ENCODE peak calls at places on chromosome 6, in nine cellular contexts. One of them, this sample, is unnamed.

GRCh38 chr6:94862116-94862515 is 715.2 kb upstream of the MANEA start:
- DNase-seq in T-helper 2 cell treated with Interferon-gamma antibody and Interleukin-4, amounts not matched to agents 5 μg/mL and 100 μg/mL, for 36 hours: no peak
- DNase-seq in effector CD8-positive, alpha-beta T cell: no peak
- DNase-seq in progenitor cell of endocrine pancreas: no peak
- DNase-seq in GDM1: no peak
- DNase-seq in neuronal stem cell: no peak
- DNase-seq in ELR: no peak
- DNase-seq in iPS-NIHi11: no peak
- DNase-seq in HS-5: no peak
- DNase-seq in this sample: peak

GRCh38 chr6:9168669-9169068 is 733.3 kb upstream of the SLC35B3 start:
- DNase-seq in progenitor cell of endocrine pancreas: no peak
- DNase-seq in T-helper 2 cell treated with Interferon-gamma antibody and Interleukin-4, amounts not matched to agents 5 μg/mL and 100 μg/mL, for 36 hours: no peak
- DNase-seq in GDM1: no peak
- DNase-seq in iPS-NIHi11: no peak
- DNase-seq in effector CD8-positive, alpha-beta T cell: no peak
- DNase-seq in ELR: peak
- DNase-seq in neuronal stem cell: no peak
- DNase-seq in HS-5: no peak
- DNase-seq in this sample: peak

GRCh38 chr6:3631862-3632261 is 119.7 kb downstream of the PXDC1 start:
- DNase-seq in neuronal stem cell: no peak
- DNase-seq in progenitor cell of endocrine pancreas: no peak
- DNase-seq in T-helper 2 cell treated with Interferon-gamma antibody and Interleukin-4, amounts not matched to agents 5 μg/mL and 100 μg/mL, for 36 hours: no peak
- DNase-seq in ELR: no peak
- DNase-seq in GDM1: no peak
- DNase-seq in iPS-NIHi11: no peak
- DNase-seq in HS-5: no peak
- DNase-seq in effector CD8-positive, alpha-beta T cell: no peak
- DNase-seq in this sample: peak

GRCh38 chr6:39927159-39927558 is 7.1 kb downstream of the MOCS1 start:
- DNase-seq in effector CD8-positive, alpha-beta T cell: no peak
- DNase-seq in HS-5: no peak
- DNase-seq in GDM1: no peak
- DNase-seq in ELR: peak
- DNase-seq in neuronal stem cell: no peak
- DNase-seq in iPS-NIHi11: no peak
- DNase-seq in progenitor cell of endocrine pancreas: no peak
- DNase-seq in T-helper 2 cell treated with Interferon-gamma antibody and Interleukin-4, amounts not matched to agents 5 μg/mL and 100 μg/mL, for 36 hours: no peak
- DNase-seq in this sample: peak

GRCh38 chr6:281469-282103 is 10.7 kb upstream of the DUSP22 start:
- DNase-seq in GDM1: no peak
- DNase-seq in effector CD8-positive, alpha-beta T cell: no peak
- DNase-seq in neuronal stem cell: no peak
- DNase-seq in iPS-NIHi11: no peak
- DNase-seq in ELR: no peak
- DNase-seq in T-helper 2 cell treated with Interferon-gamma antibody and Interleukin-4, amounts not matched to agents 5 μg/mL and 100 μg/mL, for 36 hours: no peak
- DNase-seq in HS-5: no peak
- DNase-seq in progenitor cell of endocrine pancreas: no peak
- DNase-seq in this sample: no peak

GRCh38 chr6:33197431-33198048 is 2.9 kb downstream of the RXRB start:
- DNase-seq in HS-5: no peak
- DNase-seq in neuronal stem cell: no peak
- DNase-seq in ELR: peak
- DNase-seq in effector CD8-positive, alpha-beta T cell: no peak
- DNase-seq in progenitor cell of endocrine pancreas: no peak
- DNase-seq in GDM1: peak
- DNase-seq in T-helper 2 cell treated with Interferon-gamma antibody and Interleukin-4, amounts not matched to agents 5 μg/mL and 100 μg/mL, for 36 hours: peak
- DNase-seq in iPS-NIHi11: peak
- DNase-seq in this sample: peak

GRCh38 chr6:106119991-106120390 is 33.9 kb downstream of the PRDM1 start:
- DNase-seq in neuronal stem cell: no peak
- DNase-seq in ELR: no peak
- DNase-seq in GDM1: no peak
- DNase-seq in progenitor cell of endocrine pancreas: no peak
- DNase-seq in HS-5: no peak
- DNase-seq in iPS-NIHi11: no peak
- DNase-seq in effector CD8-positive, alpha-beta T cell: no peak
- DNase-seq in T-helper 2 cell treated with Interferon-gamma antibody and Interleukin-4, amounts not matched to agents 5 μg/mL and 100 μg/mL, for 36 hours: no peak
- DNase-seq in this sample: no peak

GRCh38 chr6:34897130-34897529 is 8.1 kb downstream of the ANKS1A start:
- DNase-seq in neuronal stem cell: no peak
- DNase-seq in iPS-NIHi11: no peak
- DNase-seq in effector CD8-positive, alpha-beta T cell: no peak
- DNase-seq in GDM1: no peak
- DNase-seq in ELR: no peak
- DNase-seq in T-helper 2 cell treated with Interferon-gamma antibody and Interleukin-4, amounts not matched to agents 5 μg/mL and 100 μg/mL, for 36 hours: no peak
- DNase-seq in HS-5: no peak
- DNase-seq in progenitor cell of endocrine pancreas: no peak
- DNase-seq in this sample: no peak

GRCh38 chr6:137341721-137342195 is 122.6 kb upstream of the IFNGR1 start:
- DNase-seq in progenitor cell of endocrine pancreas: no peak
- DNase-seq in effector CD8-positive, alpha-beta T cell: peak
- DNase-seq in iPS-NIHi11: peak
- DNase-seq in HS-5: no peak
- DNase-seq in neuronal stem cell: no peak
- DNase-seq in T-helper 2 cell treated with Interferon-gamma antibody and Interleukin-4, amounts not matched to agents 5 μg/mL and 100 μg/mL, for 36 hours: no peak
- DNase-seq in ELR: peak
- DNase-seq in GDM1: no peak
- DNase-seq in this sample: no peak

GRCh38 chr6:31559958-31560696 is 12.0 kb upstream of the LTA start:
- DNase-seq in iPS-NIHi11: no peak
- DNase-seq in HS-5: no peak
- DNase-seq in progenitor cell of endocrine pancreas: no peak
- DNase-seq in neuronal stem cell: no peak
- DNase-seq in ELR: peak
- DNase-seq in GDM1: peak
- DNase-seq in T-helper 2 cell treated with Interferon-gamma antibody and Interleukin-4, amounts not matched to agents 5 μg/mL and 100 μg/mL, for 36 hours: peak
- DNase-seq in effector CD8-positive, alpha-beta T cell: no peak
- DNase-seq in this sample: peak

GRCh38 chr6:13229205-13230085 is 98.9 kb downstream of the TBC1D7 start:
- DNase-seq in neuronal stem cell: no peak
- DNase-seq in ELR: peak
- DNase-seq in GDM1: no peak
- DNase-seq in T-helper 2 cell treated with Interferon-gamma antibody and Interleukin-4, amounts not matched to agents 5 μg/mL and 100 μg/mL, for 36 hours: no peak
- DNase-seq in progenitor cell of endocrine pancreas: no peak
- DNase-seq in effector CD8-positive, alpha-beta T cell: no peak
- DNase-seq in HS-5: no peak
- DNase-seq in iPS-NIHi11: peak
- DNase-seq in this sample: peak

GRCh38 chr6:74287932-74288331 is 591.9 kb downstream of the CD109 start:
- DNase-seq in GDM1: no peak
- DNase-seq in ELR: no peak
- DNase-seq in progenitor cell of endocrine pancreas: no peak
- DNase-seq in HS-5: no peak
- DNase-seq in T-helper 2 cell treated with Interferon-gamma antibody and Interleukin-4, amounts not matched to agents 5 μg/mL and 100 μg/mL, for 36 hours: no peak
- DNase-seq in iPS-NIHi11: no peak
- DNase-seq in effector CD8-positive, alpha-beta T cell: no peak
- DNase-seq in neuronal stem cell: no peak
- DNase-seq in this sample: no peak

GRCh38 chr6:56009620-56010019 is 134.2 kb upstream of the BMP5 start:
- DNase-seq in T-helper 2 cell treated with Interferon-gamma antibody and Interleukin-4, amounts not matched to agents 5 μg/mL and 100 μg/mL, for 36 hours: no peak
- DNase-seq in ELR: no peak
- DNase-seq in effector CD8-positive, alpha-beta T cell: no peak
- DNase-seq in HS-5: no peak
- DNase-seq in GDM1: no peak
- DNase-seq in progenitor cell of endocrine pancreas: no peak
- DNase-seq in iPS-NIHi11: no peak
- DNase-seq in neuronal stem cell: no peak
- DNase-seq in this sample: no peak

GRCh38 chr6:112429226-112429625 is 82.1 kb downstream of the RFPL4B start:
- DNase-seq in iPS-NIHi11: no peak
- DNase-seq in GDM1: no peak
- DNase-seq in T-helper 2 cell treated with Interferon-gamma antibody and Interleukin-4, amounts not matched to agents 5 μg/mL and 100 μg/mL, for 36 hours: no peak
- DNase-seq in effector CD8-positive, alpha-beta T cell: no peak
- DNase-seq in ELR: peak
- DNase-seq in neuronal stem cell: no peak
- DNase-seq in progenitor cell of endocrine pancreas: no peak
- DNase-seq in HS-5: no peak
- DNase-seq in this sample: no peak

GRCh38 chr6:56435326-56435725 is 187.9 kb upstream of the COL21A1 start:
- DNase-seq in neuronal stem cell: no peak
- DNase-seq in ELR: no peak
- DNase-seq in iPS-NIHi11: no peak
- DNase-seq in T-helper 2 cell treated with Interferon-gamma antibody and Interleukin-4, amounts not matched to agents 5 μg/mL and 100 μg/mL, for 36 hours: no peak
- DNase-seq in progenitor cell of endocrine pancreas: no peak
- DNase-seq in GDM1: no peak
- DNase-seq in HS-5: no peak
- DNase-seq in effector CD8-positive, alpha-beta T cell: no peak
- DNase-seq in this sample: no peak

GRCh38 chr6:7617954-7618764 is 28.2 kb downstream of the SNRNP48 start:
- DNase-seq in GDM1: peak
- DNase-seq in neuronal stem cell: no peak
- DNase-seq in iPS-NIHi11: no peak
- DNase-seq in progenitor cell of endocrine pancreas: no peak
- DNase-seq in ELR: peak
- DNase-seq in HS-5: peak
- DNase-seq in T-helper 2 cell treated with Interferon-gamma antibody and Interleukin-4, amounts not matched to agents 5 μg/mL and 100 μg/mL, for 36 hours: peak
- DNase-seq in effector CD8-positive, alpha-beta T cell: no peak
- DNase-seq in this sample: peak

GRCh38 chr6:107786709-107787588 is 37.2 kb downstream of the SCML4 start:
- DNase-seq in effector CD8-positive, alpha-beta T cell: no peak
- DNase-seq in neuronal stem cell: no peak
- DNase-seq in GDM1: no peak
- DNase-seq in progenitor cell of endocrine pancreas: no peak
- DNase-seq in T-helper 2 cell treated with Interferon-gamma antibody and Interleukin-4, amounts not matched to agents 5 μg/mL and 100 μg/mL, for 36 hours: peak
- DNase-seq in ELR: no peak
- DNase-seq in HS-5: no peak
- DNase-seq in iPS-NIHi11: no peak
- DNase-seq in this sample: no peak

GRCh38 chr6:90712165-90712564 is 125.3 kb upstream of the MAP3K7 start:
- DNase-seq in T-helper 2 cell treated with Interferon-gamma antibody and Interleukin-4, amounts not matched to agents 5 μg/mL and 100 μg/mL, for 36 hours: no peak
- DNase-seq in progenitor cell of endocrine pancreas: no peak
- DNase-seq in iPS-NIHi11: no peak
- DNase-seq in ELR: no peak
- DNase-seq in GDM1: no peak
- DNase-seq in effector CD8-positive, alpha-beta T cell: no peak
- DNase-seq in neuronal stem cell: no peak
- DNase-seq in HS-5: no peak
- DNase-seq in this sample: no peak

GRCh38 chr6:105676837-105677236 is 274.0 kb upstream of the PREP start:
- DNase-seq in effector CD8-positive, alpha-beta T cell: no peak
- DNase-seq in neuronal stem cell: no peak
- DNase-seq in GDM1: no peak
- DNase-seq in HS-5: no peak
- DNase-seq in T-helper 2 cell treated with Interferon-gamma antibody and Interleukin-4, amounts not matched to agents 5 μg/mL and 100 μg/mL, for 36 hours: no peak
- DNase-seq in ELR: no peak
- DNase-seq in progenitor cell of endocrine pancreas: no peak
- DNase-seq in iPS-NIHi11: no peak
- DNase-seq in this sample: no peak

GRCh38 chr6:33211666-33212422 is 3.5 kb downstream of the RING1 start:
- DNase-seq in progenitor cell of endocrine pancreas: no peak
- DNase-seq in effector CD8-positive, alpha-beta T cell: no peak
- DNase-seq in iPS-NIHi11: no peak
- DNase-seq in ELR: no peak
- DNase-seq in HS-5: no peak
- DNase-seq in GDM1: no peak
- DNase-seq in neuronal stem cell: no peak
- DNase-seq in T-helper 2 cell treated with Interferon-gamma antibody and Interleukin-4, amounts not matched to agents 5 μg/mL and 100 μg/mL, for 36 hours: no peak
- DNase-seq in this sample: no peak

GRCh38 chr6:84763397-84764331 is 734 bp downstream of the TBX18 start:
- DNase-seq in T-helper 2 cell treated with Interferon-gamma antibody and Interleukin-4, amounts not matched to agents 5 μg/mL and 100 μg/mL, for 36 hours: no peak
- DNase-seq in HS-5: peak
- DNase-seq in progenitor cell of endocrine pancreas: no peak
- DNase-seq in effector CD8-positive, alpha-beta T cell: no peak
- DNase-seq in iPS-NIHi11: peak
- DNase-seq in neuronal stem cell: no peak
- DNase-seq in ELR: peak
- DNase-seq in GDM1: no peak
- DNase-seq in this sample: peak

This sample was measured in bronchial epithelial cell.